ENCODE peak calls at places on chromosomes 12 and 14, in seven cellular contexts. S is neuronal stem cell, M is mesenchymal stem cell, Z is IMR-90, N is mesendoderm, Y is H9, W is H1. P is an unnamed sample.

GRCh38 chr12:16348435-16349131 is 1.1 kb downstream of the MGST1 start:
- DNase-seq in Z (peak), S (no peak), Y (no peak), N (peak), W (no peak), M (peak), P (no peak)

GRCh38 chr14:97848351-97848980 is 1051.3 kb downstream of the VRK1 start:
- DNase-seq in M (no peak), Y (no peak), W (peak), S (peak), N (peak), Z (no peak), P (no peak)

GRCh38 chr12:105469182-105469581 is 138.7 kb downstream of the C12orf75 start:
- DNase-seq in S (no peak), Y (no peak), W (no peak), Z (no peak), M (no peak), N (no peak), P (no peak)

GRCh38 chr12:105601158-105601557 is 270.7 kb downstream of the C12orf75 start:
- DNase-seq in Y (no peak), N (no peak), Z (peak), W (no peak), M (peak), S (no peak), P (no peak)

GRCh38 chr14:68216957-68217356 is 397.4 kb downstream of the RAD51B start:
- DNase-seq in Z (no peak), M (no peak), Y (no peak), S (no peak), N (peak), W (no peak), P (no peak)

GRCh38 chr12:38149395-38150073 is 167.0 kb upstream of the ALG10B start:
- DNase-seq in M (no peak), W (no peak), Y (no peak), S (no peak), N (no peak), Z (no peak), P (peak)

GRCh38 chr12:20268121-20268732 is 100.1 kb upstream of the PDE3A start:
- DNase-seq in S (no peak), Z (peak), Y (no peak), W (no peak), M (peak), N (no peak), P (no peak)

GRCh38 chr12:58540480-58541299 is 379.6 kb downstream of the LRIG3 start:
- DNase-seq in M (peak), Y (peak), W (peak), Z (peak), S (peak), N (peak), P (peak)

GRCh38 chr12:81222841-81223595 is 145.1 kb downstream of the ACSS3 start:
- DNase-seq in W (no peak), S (no peak), M (no peak), N (no peak), Y (no peak), Z (peak), P (no peak)

GRCh38 chr12:46089414-46090162 is 99.2 kb upstream of the SCAF11 start:
- DNase-seq in Z (no peak), Y (no peak), N (no peak), S (no peak), W (no peak), M (no peak), P (peak)

GRCh38 chr14:98953544-98954346 is 318.3 kb downstream of the BCL11B start:
- DNase-seq in Z (no peak), Y (peak), W (peak), N (no peak), M (no peak), S (no peak), P (peak)

GRCh38 chr12:108635997-108636808 is 2.5 kb upstream of the SELPLG start:
- DNase-seq in N (no peak), S (no peak), W (no peak), Y (no peak), Z (no peak), M (no peak), P (no peak)

GRCh38 chr12:121400332-121401139 is 618 bp downstream of the RNF34 start:
- DNase-seq in W (no peak), S (peak), Z (peak), N (peak), Y (peak), M (peak), P (no peak)

GRCh38 chr14:76781648-76782051 is 20.4 kb downstream of the VASH1 start:
- DNase-seq in W (no peak), N (no peak), Y (no peak), S (no peak), M (no peak), Z (no peak), P (no peak)

GRCh38 chr12:9347328-9348127 is 139.3 kb upstream of the PZP start:
- DNase-seq in N (no peak), Z (peak), W (no peak), M (peak), S (no peak), Y (peak), P (peak)

GRCh38 chr12:91109148-91109564 is 2.1 kb downstream of the LUM start:
- DNase-seq in S (peak), W (peak), Y (peak), Z (peak), M (peak), N (peak), P (peak)

GRCh38 chr14:51873221-51873893 is 12.9 kb downstream of the GNG2 start:
- DNase-seq in S (no peak), Z (peak), M (peak), W (no peak), N (peak), Y (no peak), P (peak)

GRCh38 chr12:108634225-108634795 is 616 bp upstream of the SELPLG start:
- DNase-seq in S (no peak), M (no peak), Z (no peak), Y (peak), W (no peak), N (peak), P (no peak)

GRCh38 chr12:120101182-120101581 is 15.4 kb downstream of the RAB35 start:
- DNase-seq in M (no peak), S (no peak), Z (no peak), W (no peak), N (no peak), Y (no peak), P (no peak)

GRCh38 chr14:57168138-57168695 is 100.5 kb downstream of the EXOC5 start:
- DNase-seq in N (no peak), S (no peak), W (no peak), M (no peak), Y (no peak), Z (no peak), P (no peak)

GRCh38 chr12:87216436-87216835 is 812.8 kb downstream of the C12orf50 start:
- DNase-seq in W (no peak), S (no peak), M (peak), Y (no peak), N (no peak), Z (peak), P (no peak)

GRCh38 chr12:84911331-84912190 is 1.0 kb downstream of the SLC6A15 start:
- DNase-seq in N (peak), W (peak), S (peak), M (peak), Z (peak), Y (peak), P (peak)

GRCh38 chr12:17342381-17342961 is 736.5 kb upstream of the LMO3 start:
- DNase-seq in Z (no peak), N (peak), M (no peak), S (no peak), Y (no peak), W (no peak), P (peak)

GRCh38 chr12:1590083-1590979 is 4.0 kb downstream of the FBXL14 start:
- DNase-seq in M (peak), S (peak), Z (peak), W (peak), N (peak), Y (peak), P (no peak)

GRCh38 chr12:66664076-66664475 is 14.8 kb downstream of the GRIP1 start:
- DNase-seq in S (no peak), M (no peak), Z (no peak), W (no peak), N (no peak), Y (no peak), P (peak)

GRCh38 chr12:66662179-66662578 is 16.7 kb downstream of the GRIP1 start:
- DNase-seq in N (no peak), Z (no peak), Y (no peak), M (no peak), W (no peak), S (no peak), P (peak)

GRCh38 chr12:66665416-66665815 is 13.5 kb downstream of the GRIP1 start:
- DNase-seq in Y (no peak), W (no peak), N (no peak), Z (peak), S (no peak), M (no peak), P (peak)

GRCh38 chr12:66662729-66663128 is 16.1 kb downstream of the GRIP1 start:
- DNase-seq in Z (peak), Y (no peak), M (peak), N (no peak), S (no peak), W (no peak), P (no peak)

GRCh38 chr12:66663605-66664004 is 15.3 kb downstream of the GRIP1 start:
- DNase-seq in N (no peak), Z (no peak), S (no peak), Y (no peak), M (no peak), W (no peak), P (no peak)
- H2BK5ac ChIP-seq in N (no peak), Z (no peak), S (no peak), Y (no peak), M (no peak), W (no peak), P (no peak)

GRCh38 chr12:57182918-57183575 is 33.5 kb upstream of the NXPH4 start:
- DNase-seq in Z (peak), Y (peak), S (peak), N (peak), M (peak), W (peak), P (peak)
- H2BK5ac ChIP-seq in Z (no peak), Y (no peak), S (no peak), N (no peak), M (no peak), W (peak), P (no peak)

GRCh38 chr14:64771161-64771560 is 66.9 kb downstream of the PLEKHG3 start:
- DNase-seq in M (no peak), W (no peak), Z (no peak), N (no peak), Y (no peak), S (no peak), P (no peak)
- H2BK5ac ChIP-seq in M (no peak), W (no peak), Z (no peak), N (no peak), Y (no peak), S (no peak), P (no peak)

GRCh38 chr14:104502060-104502459 is 77.5 kb upstream of the C14orf180 start:
- DNase-seq in W (no peak), Y (no peak), S (no peak), M (no peak), Z (no peak), N (no peak), P (no peak)
- H2BK5ac ChIP-seq in W (no peak), Y (no peak), S (no peak), M (no peak), Z (no peak), N (no peak), P (no peak)

DNA sequence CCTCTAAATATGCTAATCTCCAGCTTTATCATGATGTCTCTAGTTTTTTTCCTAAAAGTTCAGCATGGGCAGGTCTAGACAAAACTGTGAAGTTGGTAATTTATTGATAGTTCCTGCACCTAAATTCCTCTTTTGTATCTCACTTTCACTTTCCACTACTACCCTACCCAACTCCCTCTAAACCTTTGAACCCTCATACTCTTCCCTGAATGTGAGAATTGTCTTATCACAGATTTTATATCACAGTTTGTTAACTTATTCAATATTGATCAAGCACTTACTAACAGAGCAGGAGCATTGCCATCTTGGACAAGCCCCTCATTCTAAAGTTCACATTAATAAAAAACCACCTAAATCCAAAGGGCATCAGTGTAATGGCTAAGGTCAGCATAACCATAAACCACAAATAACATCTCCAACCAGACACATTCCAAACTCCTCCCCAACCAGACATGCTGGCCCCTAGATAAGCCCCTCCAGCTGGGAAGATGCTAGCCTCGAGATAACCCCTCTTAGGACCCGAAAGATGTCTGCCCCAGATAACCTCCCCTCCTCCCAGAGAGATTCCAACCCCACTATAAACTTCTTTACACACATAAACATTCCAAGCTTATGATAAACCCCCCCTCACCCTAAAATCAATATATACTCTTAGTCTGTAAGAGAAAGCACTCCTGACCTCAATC is 78.7 kb downstream of the FSCB start:
- DNase-seq in N (peak), S (no peak), W (no peak), Y (no peak), M (no peak), Z (no peak), P (no peak)
- H2BK5ac ChIP-seq in N (no peak), S (no peak), W (no peak), Y (no peak), M (no peak), Z (no peak), P (no peak)

GRCh38 chr12:116389326-116389725 is 111.8 kb upstream of the MED13L start:
- DNase-seq in S (no peak), Z (no peak), N (no peak), W (no peak), Y (no peak), M (no peak), P (no peak)

GRCh38 chr12:116389990-116390655 is 112.6 kb upstream of the MED13L start:
- DNase-seq in Y (no peak), M (peak), S (no peak), Z (peak), N (no peak), W (no peak), P (peak)

GRCh38 chr12:116390656-116391335 is 113.3 kb upstream of the MED13L start:
- DNase-seq in W (no peak), M (no peak), N (no peak), Z (no peak), Y (no peak), S (no peak), P (no peak)

GRCh38 chr12:116392061-116392460 is 114.6 kb upstream of the MED13L start:
- DNase-seq in Y (no peak), W (no peak), Z (peak), M (peak), S (no peak), N (no peak), P (no peak)

GRCh38 chr12:116391501-116391900 is 114.0 kb upstream of the MED13L start:
- DNase-seq in W (no peak), Y (no peak), Z (no peak), N (no peak), M (no peak), S (no peak), P (no peak)
- H2BK5ac ChIP-seq in W (no peak), Y (no peak), Z (no peak), N (no peak), M (no peak), S (no peak), P (peak)

GRCh38 chr12:92648242-92649031 is 54.4 kb upstream of the PLEKHG7 start:
- DNase-seq in M (no peak), Z (peak), N (peak), Y (no peak), S (no peak), W (no peak), P (no peak)
- H2BK5ac ChIP-seq in M (no peak), Z (no peak), N (no peak), Y (no peak), S (no peak), W (peak), P (no peak)

GRCh38 chr12:62719027-62719426 is 215.9 kb downstream of the PPM1H start:
- DNase-seq in Y (no peak), W (no peak), M (no peak), Z (no peak), S (no peak), N (peak), P (no peak)
- H2BK5ac ChIP-seq in Y (no peak), W (no peak), M (no peak), Z (no peak), S (no peak), N (no peak), P (no peak)